ENCODE peak calls at places on chromosomes 6 and 20, in five cellular contexts. B is A549; J is Panc1; X is T follicular helper cell; M is stimulated activated CD8-positive, alpha-beta memory T cell treated with anti-CD3 and anti-CD28 coated beads, Interleukin-2, amount 100 ng/mL, for 48 hours. Z is an unnamed sample.

GRCh38 chr6:165636015-165636414 is 27.0 kb downstream of the PDE10A start:
- DNase-seq in B (no peak), J (no peak), X (no peak), M (no peak), Z (no peak)

GRCh38 chr20:59525500-59526241 is 78.7 kb upstream of the PHACTR3 start:
- DNase-seq in B (peak), J (no peak), X (no peak), M (peak), Z (peak)

GRCh38 chr6:50264995-50265571 is 215.4 kb upstream of the DEFB112 start:
- DNase-seq in B (no peak), J (no peak), X (no peak), M (no peak), Z (no peak)

GRCh38 chr6:122007366-122007765 is 392.1 kb upstream of the HSF2 start:
- DNase-seq in B (no peak), J (no peak), X (no peak), M (no peak), Z (no peak)

GRCh38 chr6:143419526-143419925 is 31.0 kb downstream of the ADAT2 start:
- DNase-seq in B (no peak), J (no peak), X (no peak), M (no peak), Z (no peak)

GRCh38 chr20:54680872-54681297 is 205.5 kb downstream of the DOK5 start:
- DNase-seq in B (peak), J (no peak), X (no peak), M (no peak), Z (no peak)

GRCh38 chr6:42989923-42990322 is 5.6 kb downstream of the PPP2R5D start:
- DNase-seq in B (no peak), J (no peak), X (no peak), M (no peak), Z (no peak)

GRCh38 chr6:87672641-87673040 is 29.4 kb downstream of the AKIRIN2 start:
- DNase-seq in B (no peak), J (no peak), X (no peak), M (no peak), Z (no peak)

GRCh38 chr6:131844243-131844841 is 36.5 kb downstream of the ENPP1 start:
- DNase-seq in B (peak), J (peak), X (no peak), M (no peak), Z (no peak)

GRCh38 chr6:4940416-4940815 is 63.4 kb downstream of the RPP40 start:
- DNase-seq in B (no peak), J (no peak), X (no peak), M (no peak), Z (no peak)

GRCh38 chr20:41501376-41501775 is 116.8 kb downstream of the CHD6 start:
- DNase-seq in B (no peak), J (no peak), X (no peak), M (no peak), Z (no peak)

GRCh38 chr20:1822564-1823420 is 72.4 kb upstream of the SIRPA start:
- DNase-seq in B (no peak), J (no peak), X (no peak), M (no peak), Z (no peak)

GRCh38 chr6:107822154-107823046 is 1.7 kb downstream of the SCML4 start:
- DNase-seq in B (no peak), J (no peak), X (peak), M (no peak), Z (peak)

Z was measured in germinal center.